ENCODE peak calls at places on chromosome 17, in seven cellular contexts. One of them, this sample, is unnamed.

GRCh38 chr17:4513113-4514032 is 14.7 kb downstream of the SPNS2 start:
- DNase-seq in astrocyte of the cerebellum: no peak
- DNase-seq in smooth muscle cell of the brain vasculature: no peak
- DNase-seq in posterior cingulate gyrus: no peak
- DNase-seq in GM19239: no peak
- DNase-seq in NCI-H774: no peak
- DNase-seq in PC-3: peak; percentile 19
- DNase-seq in this sample: no peak

GRCh38 chr17:14886200-14886739 is 378.9 kb downstream of the PMP22 start:
- DNase-seq in astrocyte of the cerebellum: no peak
- DNase-seq in smooth muscle cell of the brain vasculature: no peak
- DNase-seq in posterior cingulate gyrus: no peak
- DNase-seq in GM19239: no peak
- DNase-seq in NCI-H774: no peak
- DNase-seq in PC-3: peak; percentile 53
- DNase-seq in this sample: no peak

GRCh38 chr17:45371414-45372324 is 54.8 kb upstream of the MAP3K14 start:
- DNase-seq in astrocyte of the cerebellum: peak; percentile 92
- DNase-seq in smooth muscle cell of the brain vasculature: peak; percentile 95
- DNase-seq in posterior cingulate gyrus: peak; percentile 93
- DNase-seq in GM19239: no peak
- DNase-seq in NCI-H774: no peak
- DNase-seq in PC-3: peak; percentile 83
- DNase-seq in this sample: peak; percentile 13

GRCh38 chr17:7260601-7261376 is 1.5 kb downstream of the CLDN7 start:
- DNase-seq in astrocyte of the cerebellum: no peak
- DNase-seq in smooth muscle cell of the brain vasculature: no peak
- DNase-seq in posterior cingulate gyrus: peak; percentile 62
- DNase-seq in GM19239: no peak
- DNase-seq in NCI-H774: no peak
- DNase-seq in PC-3: peak; percentile 70
- DNase-seq in this sample: no peak

GRCh38 chr17:44324571-44325275 is at the start of gene SLC25A39:
- DNase-seq in astrocyte of the cerebellum: peak; percentile 83
- DNase-seq in smooth muscle cell of the brain vasculature: peak; percentile 71
- DNase-seq in posterior cingulate gyrus: peak; percentile 99
- DNase-seq in GM19239: peak; percentile 82
- DNase-seq in NCI-H774: peak; percentile 96
- DNase-seq in PC-3: peak; percentile 98
- DNase-seq in this sample: peak; percentile 96

GRCh38 chr17:72580321-72581127 is 459.7 kb downstream of the SOX9 start:
- DNase-seq in astrocyte of the cerebellum: no peak
- DNase-seq in smooth muscle cell of the brain vasculature: no peak
- DNase-seq in posterior cingulate gyrus: no peak
- DNase-seq in GM19239: no peak
- DNase-seq in NCI-H774: peak; percentile 99
- DNase-seq in PC-3: peak; percentile 94
- DNase-seq in this sample: no peak

GRCh38 chr17:49910094-49910857 is 58.7 kb upstream of the DLX4 start:
- DNase-seq in astrocyte of the cerebellum: no peak
- DNase-seq in smooth muscle cell of the brain vasculature: no peak
- DNase-seq in posterior cingulate gyrus: no peak
- DNase-seq in GM19239: no peak
- DNase-seq in NCI-H774: no peak
- DNase-seq in PC-3: peak; percentile 79
- DNase-seq in this sample: no peak

GRCh38 chr17:64938925-64939474 is 19.7 kb upstream of the LRRC37A3 start:
- DNase-seq in astrocyte of the cerebellum: no peak
- DNase-seq in smooth muscle cell of the brain vasculature: no peak
- DNase-seq in posterior cingulate gyrus: peak; percentile 89
- DNase-seq in GM19239: peak; percentile 35
- DNase-seq in NCI-H774: no peak
- DNase-seq in PC-3: peak; percentile 51
- DNase-seq in this sample: peak; percentile 15

GRCh38 chr17:45189002-45189401 is 27.3 kb downstream of the HEXIM2 start:
- DNase-seq in astrocyte of the cerebellum: no peak
- DNase-seq in smooth muscle cell of the brain vasculature: no peak
- DNase-seq in posterior cingulate gyrus: no peak
- DNase-seq in GM19239: no peak
- DNase-seq in NCI-H774: no peak
- DNase-seq in PC-3: no peak
- DNase-seq in this sample: no peak

GRCh38 chr17:56532926-56533325 is 60.6 kb upstream of the NOG start:
- DNase-seq in astrocyte of the cerebellum: no peak
- DNase-seq in smooth muscle cell of the brain vasculature: no peak
- DNase-seq in posterior cingulate gyrus: no peak
- DNase-seq in GM19239: no peak
- DNase-seq in NCI-H774: no peak
- DNase-seq in PC-3: no peak
- DNase-seq in this sample: no peak

GRCh38 chr17:44775838-44776621 is 17.2 kb downstream of the ADAM11 start:
- DNase-seq in astrocyte of the cerebellum: no peak
- DNase-seq in smooth muscle cell of the brain vasculature: no peak
- DNase-seq in posterior cingulate gyrus: no peak
- DNase-seq in GM19239: no peak
- DNase-seq in NCI-H774: no peak
- DNase-seq in PC-3: no peak
- DNase-seq in this sample: no peak

GRCh38 chr17:64005734-64006167 is 7.6 kb downstream of the PRR29 start:
- DNase-seq in astrocyte of the cerebellum: no peak
- DNase-seq in smooth muscle cell of the brain vasculature: no peak
- DNase-seq in posterior cingulate gyrus: peak; percentile 72
- DNase-seq in GM19239: no peak
- DNase-seq in NCI-H774: peak; percentile 87
- DNase-seq in PC-3: peak; percentile 92
- DNase-seq in this sample: no peak

GRCh38 chr17:70655179-70655578 is 485.8 kb downstream of the KCNJ2 start:
- DNase-seq in astrocyte of the cerebellum: no peak
- DNase-seq in smooth muscle cell of the brain vasculature: no peak
- DNase-seq in posterior cingulate gyrus: no peak
- DNase-seq in GM19239: no peak
- DNase-seq in NCI-H774: peak; percentile 32
- DNase-seq in PC-3: no peak
- DNase-seq in this sample: peak; percentile 52

GRCh38 chr17:69812240-69812837 is 262.7 kb upstream of the KCNJ16 start:
- DNase-seq in astrocyte of the cerebellum: no peak
- DNase-seq in smooth muscle cell of the brain vasculature: no peak
- DNase-seq in posterior cingulate gyrus: no peak
- DNase-seq in GM19239: no peak
- DNase-seq in NCI-H774: no peak
- DNase-seq in PC-3: peak; percentile 92
- DNase-seq in this sample: no peak

GRCh38 chr17:65914784-65915342 is 277.1 kb downstream of the CEP112 start:
- DNase-seq in astrocyte of the cerebellum: no peak
- DNase-seq in smooth muscle cell of the brain vasculature: no peak
- DNase-seq in posterior cingulate gyrus: peak; percentile 36
- DNase-seq in GM19239: peak; percentile 40
- DNase-seq in NCI-H774: no peak
- DNase-seq in PC-3: peak; percentile 31
- DNase-seq in this sample: no peak

GRCh38 chr17:50779747-50780363 is 12.5 kb upstream of the ANKRD40CL start:
- DNase-seq in astrocyte of the cerebellum: no peak
- DNase-seq in smooth muscle cell of the brain vasculature: no peak
- DNase-seq in posterior cingulate gyrus: no peak
- DNase-seq in GM19239: no peak
- DNase-seq in NCI-H774: no peak
- DNase-seq in PC-3: no peak
- DNase-seq in this sample: no peak

GRCh38 chr17:62780951-62781350 is 27.2 kb downstream of the MARCHF10 start:
- DNase-seq in astrocyte of the cerebellum: no peak
- DNase-seq in smooth muscle cell of the brain vasculature: no peak
- DNase-seq in posterior cingulate gyrus: no peak
- DNase-seq in GM19239: no peak
- DNase-seq in NCI-H774: no peak
- DNase-seq in PC-3: peak; percentile 22
- DNase-seq in this sample: no peak

GRCh38 chr17:61770043-61770442 is 93.3 kb downstream of the BRIP1 start:
- DNase-seq in astrocyte of the cerebellum: no peak
- DNase-seq in smooth muscle cell of the brain vasculature: no peak
- DNase-seq in posterior cingulate gyrus: no peak
- DNase-seq in GM19239: no peak
- DNase-seq in NCI-H774: no peak
- DNase-seq in PC-3: no peak
- DNase-seq in this sample: no peak

GRCh38 chr17:17152385-17152784 is 53.7 kb downstream of the PLD6 start:
- DNase-seq in astrocyte of the cerebellum: no peak
- DNase-seq in smooth muscle cell of the brain vasculature: no peak
- DNase-seq in posterior cingulate gyrus: no peak
- DNase-seq in GM19239: no peak
- DNase-seq in NCI-H774: no peak
- DNase-seq in PC-3: no peak
- DNase-seq in this sample: no peak

GRCh38 chr17:82237746-82238561 is 9.1 kb downstream of the SLC16A3 start:
- DNase-seq in astrocyte of the cerebellum: no peak
- DNase-seq in smooth muscle cell of the brain vasculature: no peak
- DNase-seq in posterior cingulate gyrus: peak; percentile 89
- DNase-seq in GM19239: no peak
- DNase-seq in NCI-H774: no peak
- DNase-seq in PC-3: no peak
- DNase-seq in this sample: peak; percentile 23

GRCh38 chr17:82158825-82159224 is 53.8 kb downstream of the CCDC57 start:
- DNase-seq in astrocyte of the cerebellum: no peak
- DNase-seq in smooth muscle cell of the brain vasculature: no peak
- DNase-seq in posterior cingulate gyrus: no peak
- DNase-seq in GM19239: no peak
- DNase-seq in NCI-H774: no peak
- DNase-seq in PC-3: no peak
- DNase-seq in this sample: no peak

GRCh38 chr17:55731586-55732250 is 9.1 kb upstream of the TMEM100 start:
- DNase-seq in astrocyte of the cerebellum: no peak
- DNase-seq in smooth muscle cell of the brain vasculature: peak; percentile 83
- DNase-seq in posterior cingulate gyrus: no peak
- DNase-seq in GM19239: no peak
- DNase-seq in NCI-H774: no peak
- DNase-seq in PC-3: no peak
- DNase-seq in this sample: no peak

GRCh38 chr17:73906896-73907600 is 262.8 kb upstream of the SDK2 start:
- DNase-seq in astrocyte of the cerebellum: no peak
- DNase-seq in smooth muscle cell of the brain vasculature: no peak
- DNase-seq in posterior cingulate gyrus: peak; percentile 34
- DNase-seq in GM19239: no peak
- DNase-seq in NCI-H774: no peak
- DNase-seq in PC-3: no peak
- DNase-seq in this sample: no peak

GRCh38 chr17:69575346-69575761 is 160.9 kb downstream of the MAP2K6 start:
- DNase-seq in astrocyte of the cerebellum: peak; percentile 98
- DNase-seq in smooth muscle cell of the brain vasculature: peak; percentile 21
- DNase-seq in posterior cingulate gyrus: no peak
- DNase-seq in GM19239: no peak
- DNase-seq in NCI-H774: no peak
- DNase-seq in PC-3: peak; percentile 97
- DNase-seq in this sample: no peak